ENCODE peak calls at places on chromosome 14, in eight cellular contexts. A, X, N, S, D, C, I and P are unnamed samples.

GRCh38 chr14:83085725-83086124 is 1552.1 kb upstream of the SEL1L start:
- DNase-seq in C (no peak), D (no peak), X (peak), I (no peak), N (no peak), A (no peak), S (no peak), P (no peak)

GRCh38 chr14:94180655-94181271 is 6.6 kb downstream of the PPP4R4 start:
- DNase-seq in C (peak), A (no peak), S (no peak), N (peak), I (no peak), D (no peak), X (no peak), P (no peak)

GRCh38 chr14:99325591-99325990 is 53.6 kb upstream of the BCL11B start:
- DNase-seq in I (no peak), C (no peak), N (no peak), A (no peak), D (no peak), S (no peak), X (peak), P (no peak)

GRCh38 chr14:41604793-41605534 is 1.7 kb upstream of the LRFN5 start:
- DNase-seq in X (peak), S (peak), A (no peak), C (peak), D (no peak), N (no peak), I (no peak), P (peak)

GRCh38 chr14:48805315-48805714 is 780.9 kb downstream of the RPS29 start:
- DNase-seq in C (no peak), D (no peak), A (no peak), S (peak), N (no peak), X (peak), I (no peak), P (no peak)

GRCh38 chr14:103402700-103403099 is 17.5 kb downstream of the MARK3 start:
- DNase-seq in A (no peak), S (no peak), I (no peak), X (no peak), C (peak), N (no peak), D (no peak), P (no peak)

GRCh38 chr14:32597771-32598170 is 268.7 kb downstream of the AKAP6 start:
- DNase-seq in N (no peak), X (no peak), I (no peak), D (no peak), S (no peak), C (no peak), A (no peak), P (no peak)

GRCh38 chr14:61077946-61078738 is 97.1 kb downstream of the SLC38A6 start:
- DNase-seq in A (no peak), X (no peak), C (no peak), D (no peak), I (no peak), N (no peak), S (no peak), P (no peak)

GRCh38 chr14:50971122-50971781 is 27.0 kb upstream of the PYGL start:
- DNase-seq in A (no peak), C (no peak), S (no peak), D (peak), X (no peak), I (no peak), N (no peak), P (no peak)

GRCh38 chr14:54722791-54723432 is 156.0 kb downstream of the SAMD4A start:
- DNase-seq in C (peak), I (no peak), X (peak), N (no peak), S (no peak), A (no peak), D (no peak), P (peak)

GRCh38 chr14:46322076-46322475 is 329.5 kb downstream of the RPL10L start:
- DNase-seq in I (no peak), X (peak), A (no peak), S (peak), C (no peak), D (no peak), N (no peak), P (no peak)

GRCh38 chr14:98916036-98916435 is 356.0 kb downstream of the BCL11B start:
- DNase-seq in C (no peak), X (no peak), I (no peak), N (no peak), S (no peak), D (no peak), A (no peak), P (no peak)

GRCh38 chr14:85102591-85102990 is 427.4 kb upstream of the FLRT2 start:
- DNase-seq in S (no peak), C (no peak), N (no peak), A (no peak), I (no peak), D (no peak), X (no peak), P (no peak)

GRCh38 chr14:72801381-72801812 is 92.5 kb downstream of the DPF3 start:
- DNase-seq in X (no peak), N (peak), S (no peak), I (no peak), C (peak), A (no peak), D (no peak), P (peak)

GRCh38 chr14:54337314-54337713 is 59.5 kb upstream of the CDKN3 start:
- DNase-seq in A (no peak), S (peak), X (no peak), D (no peak), I (no peak), N (no peak), C (no peak), P (no peak)

GRCh38 chr14:84252706-84253105 is 1277.2 kb upstream of the FLRT2 start:
- DNase-seq in I (no peak), D (no peak), C (no peak), A (no peak), S (no peak), X (no peak), N (no peak), P (no peak)